ENCODE peak calls at places on chromosomes 1 and 21, in seven cellular contexts. C is omental fat pad, Z is ovary, U is G401, E is naive B cell, D is H9, K is GM20000. L is an unnamed sample.

GRCh38 chr1:168345939-168346338 is 65.3 kb downstream of the TBX19 start:
- DNase-seq in U (no peak), C (no peak), K (no peak), D (no peak), E (no peak), Z (no peak), L (no peak)

GRCh38 chr1:200962631-200963030 is 60.9 kb downstream of the KIF21B start:
- DNase-seq in E (no peak), Z (peak), D (peak), K (no peak), U (no peak), C (no peak), L (no peak)

GRCh38 chr1:4174291-4175200 is 274.5 kb upstream of the C1orf174 start:
- DNase-seq in Z (no peak), K (peak), U (no peak), C (no peak), E (no peak), D (no peak), L (no peak)

GRCh38 chr1:29706936-29707335 is 470.6 kb downstream of the PTPRU start:
- DNase-seq in D (peak), E (no peak), U (no peak), C (no peak), K (peak), Z (no peak), L (peak)

GRCh38 chr21:45854702-45855247 is 126.8 kb upstream of the COL6A1 start:
- DNase-seq in E (no peak), U (no peak), C (peak), K (no peak), Z (no peak), D (peak), L (no peak)

GRCh38 chr1:31111290-31111951 is 45.9 kb upstream of the PUM1 start:
- DNase-seq in D (peak), U (no peak), E (no peak), Z (peak), K (no peak), C (no peak), L (peak)

GRCh38 chr1:241918879-241919278 is 38.7 kb upstream of the BECN2 start:
- DNase-seq in E (no peak), U (no peak), D (no peak), K (no peak), Z (no peak), C (no peak), L (peak)

GRCh38 chr1:85681087-85681486 is 27.1 kb downstream of the ZNHIT6 start:
- DNase-seq in Z (no peak), E (no peak), K (no peak), U (no peak), C (no peak), D (no peak), L (peak)

GRCh38 chr1:86636898-86637297 is 67.5 kb upstream of the SH3GLB1 start:
- DNase-seq in D (no peak), K (no peak), C (no peak), E (no peak), U (no peak), Z (no peak), L (no peak)

GRCh38 chr1:8702121-8702520 is 115.3 kb downstream of the RERE start:
- DNase-seq in D (peak), K (peak), C (no peak), E (no peak), Z (no peak), U (peak), L (peak)

GRCh38 chr1:6922096-6922931 is 137.1 kb downstream of the CAMTA1 start:
- DNase-seq in K (no peak), D (no peak), C (no peak), E (no peak), U (peak), Z (peak), L (peak)

GRCh38 chr1:43885311-43885801 is 48.2 kb upstream of the ARTN start:
- DNase-seq in Z (no peak), D (peak), E (no peak), K (no peak), U (no peak), C (no peak), L (no peak)

GRCh38 chr1:1240822-1241587 is 5.5 kb downstream of the C1QTNF12 start:
- DNase-seq in D (no peak), E (no peak), U (no peak), K (no peak), Z (no peak), C (no peak), L (peak)

GRCh38 chr1:221712776-221713431 is 29.0 kb downstream of the DUSP10 start:
- DNase-seq in C (no peak), U (no peak), Z (no peak), E (peak), K (peak), D (no peak), L (peak)

GRCh38 chr1:241698177-241698576 is 46.1 kb downstream of the WDR64 start:
- DNase-seq in Z (no peak), D (no peak), K (no peak), C (no peak), U (no peak), E (no peak), L (no peak)

L was measured in ELR.